ENCODE peak calls at places on chromosomes 16 and 17, in seven cellular contexts. C is C1 segment of cervical spinal cord, K is islet precursor cell, G is ELF-1, V is NCI-H2029, D is astrocyte of the cerebellum, F is HCEC 1CT. E is an unnamed sample.
A peak's percentile ranks its signal among the peaks of the same experiment; 100 is the strongest.

GRCh38 chr16:69118468-69118867 is 13.0 kb downstream of the HAS3 start:
- DNase-seq in C (no peak), K (no peak), G (no peak), V (no peak), D (no peak), F (no peak), E (no peak)

GRCh38 chr16:31206776-31207175 is 4.2 kb upstream of the PYCARD start:
- DNase-seq in C (no peak), K (no peak), G (no peak), V (no peak), D (no peak), F (no peak), E (no peak)

GRCh38 chr16:12096828-12097522 is 120.4 kb downstream of the SNX29 start:
- DNase-seq in C (no peak), K (no peak), G (no peak), V (no peak), D (no peak), F (no peak), E (no peak)

GRCh38 chr16:84913315-84913714 is 93.5 kb downstream of the CRISPLD2 start:
- DNase-seq in C (no peak), K (no peak), G (no peak), V (peak; percentile 44), D (no peak), F (no peak), E (no peak)

GRCh38 chr16:77117687-77118086 is 73.3 kb upstream of the MON1B start:
- DNase-seq in C (no peak), K (no peak), G (no peak), V (no peak), D (no peak), F (no peak), E (no peak)

GRCh38 chr16:85888405-85889331 is 10.3 kb upstream of the IRF8 start:
- DNase-seq in C (no peak), K (peak; percentile 58), G (no peak), V (no peak), D (no peak), F (peak; percentile 84), E (peak; percentile 89)

GRCh38 chr16:4244254-4244812 is 2.5 kb upstream of the SRL start:
- DNase-seq in C (no peak), K (no peak), G (peak; percentile 89), V (peak; percentile 37), D (no peak), F (no peak), E (no peak)

GRCh38 chr17:14712471-14713075 is 411.7 kb downstream of the HS3ST3B1 start:
- DNase-seq in C (no peak), K (no peak), G (no peak), V (no peak), D (no peak), F (peak; percentile 25), E (no peak)

GRCh38 chr17:78745407-78746088 is 36.5 kb downstream of the CYTH1 start:
- DNase-seq in C (no peak), K (no peak), G (no peak), V (no peak), D (no peak), F (peak; percentile 25), E (peak; percentile 41)

GRCh38 chr17:68580236-68580903 is 20.8 kb downstream of the FAM20A start:
- DNase-seq in C (peak; percentile 2), K (no peak), G (no peak), V (no peak), D (no peak), F (no peak), E (peak; percentile 38)

GRCh38 chr16:56673916-56674315 is 4.3 kb downstream of the MT1H start:
- DNase-seq in C (no peak), K (peak; percentile 73), G (peak; percentile 84), V (no peak), D (no peak), F (no peak), E (no peak)

GRCh38 chr16:4846503-4846900 is 586 bp downstream of the GLYR1 start:
- DNase-seq in C (peak; percentile 20), K (peak; percentile 90), G (peak; percentile 74), V (peak; percentile 12), D (no peak), F (peak; percentile 33), E (peak; percentile 57)

GRCh38 chr17:1203111-1203966 is 23.6 kb upstream of the ABR start:
- DNase-seq in C (no peak), K (peak; percentile 93), G (peak; percentile 81), V (peak; percentile 42), D (peak; percentile 36), F (peak; percentile 59), E (peak; percentile 74)

GRCh38 chr17:72754513-72754912 is 338.0 kb downstream of the SLC39A11 start:
- DNase-seq in C (no peak), K (no peak), G (no peak), V (no peak), D (no peak), F (no peak), E (peak; percentile 3)

GRCh38 chr17:49547566-49547965 is 28.1 kb upstream of the NXPH3 start:
- DNase-seq in C (no peak), K (peak; percentile 52), G (no peak), V (no peak), D (no peak), F (no peak), E (no peak)

GRCh38 chr16:85486256-85486915 is 126.7 kb upstream of the GSE1 start:
- DNase-seq in C (no peak), K (no peak), G (no peak), V (no peak), D (no peak), F (no peak), E (no peak)

GRCh38 chr16:72508196-72508595 is 336.2 kb upstream of the PMFBP1 start:
- DNase-seq in C (no peak), K (no peak), G (no peak), V (no peak), D (no peak), F (peak; percentile 9), E (peak; percentile 58)

GRCh38 chr17:32161029-32161428 is 18.7 kb downstream of the RHOT1 start:
- DNase-seq in C (no peak), K (no peak), G (no peak), V (no peak), D (peak; percentile 65), F (no peak), E (peak; percentile 40)

GRCh38 chr17:610285-610684 is 104.4 kb downstream of the VPS53 start:
- DNase-seq in C (no peak), K (no peak), G (no peak), V (no peak), D (no peak), F (no peak), E (no peak)

GRCh38 chr16:1144476-1145382 is 8.2 kb upstream of the CACNA1H start:
- DNase-seq in C (no peak), K (no peak), G (no peak), V (no peak), D (no peak), F (no peak), E (no peak)

GRCh38 chr16:85623250-85623649 is 10.1 kb downstream of the GSE1 start:
- DNase-seq in C (no peak), K (no peak), G (no peak), V (no peak), D (no peak), F (no peak), E (no peak)